ENCODE peak calls at places on chromosomes 3 and 15, in six cellular contexts. O, U, Q, C, J and Z are unnamed samples.

GRCh38 chr3:172285844-172286243 is 162.4 kb downstream of the GHSR start:
- DNase-seq in O (peak), U (peak), Q (no peak), C (no peak), J (peak), Z (no peak)

GRCh38 chr15:28911295-28911979 is 25.7 kb downstream of the APBA2 start:
- DNase-seq in O (no peak), U (no peak), Q (peak), C (no peak), J (no peak), Z (no peak)

GRCh38 chr3:170585008-170585936 is 603 bp downstream of the SLC7A14 start:
- DNase-seq in O (no peak), U (no peak), Q (peak), C (no peak), J (peak), Z (peak)

GRCh38 chr3:164608554-164609276 is 469.6 kb downstream of the SI start:
- DNase-seq in O (peak), U (no peak), Q (no peak), C (no peak), J (no peak), Z (no peak)

GRCh38 chr3:42159706-42160472 is 68.7 kb downstream of the TRAK1 start:
- DNase-seq in O (peak), U (peak), Q (peak), C (no peak), J (no peak), Z (peak)

GRCh38 chr15:89367485-89368451 is 33.1 kb upstream of the POLG start:
- DNase-seq in O (no peak), U (no peak), Q (peak), C (peak), J (no peak), Z (peak)

GRCh38 chr3:32452009-32452408 is 50.6 kb downstream of the CMTM6 start:
- DNase-seq in O (no peak), U (no peak), Q (no peak), C (no peak), J (no peak), Z (no peak)

GRCh38 chr15:101498731-101499480 is 9.4 kb upstream of the PCSK6 start:
- DNase-seq in O (no peak), U (no peak), Q (peak), C (no peak), J (no peak), Z (no peak)

GRCh38 chr15:80450811-80451321 is 46.7 kb downstream of the ARNT2 start:
- DNase-seq in O (no peak), U (peak), Q (peak), C (peak), J (no peak), Z (no peak)

GRCh38 chr3:55166577-55167555 is 239.0 kb upstream of the LRTM1 start:
- DNase-seq in O (no peak), U (peak), Q (no peak), C (no peak), J (peak), Z (no peak)

GRCh38 chr15:67066041-67067021 is 929 bp downstream of the SMAD3 start:
- DNase-seq in O (peak), U (no peak), Q (peak), C (peak), J (peak), Z (peak)

GRCh38 chr3:45771831-45772230 is 24.5 kb downstream of the SLC6A20 start:
- DNase-seq in O (no peak), U (no peak), Q (peak), C (no peak), J (no peak), Z (no peak)

GRCh38 chr3:65030847-65031463 is 343.2 kb upstream of the ADAMTS9 start:
- DNase-seq in O (peak), U (peak), Q (no peak), C (peak), J (peak), Z (peak)

GRCh38 chr15:95267476-95267875 is 1036.1 kb downstream of the MCTP2 start:
- DNase-seq in O (no peak), U (no peak), Q (no peak), C (no peak), J (no peak), Z (no peak)

GRCh38 chr3:100516232-100516631 is 23.8 kb downstream of the TMEM45A start:
- DNase-seq in O (peak), U (peak), Q (no peak), C (no peak), J (no peak), Z (no peak)

GRCh38 chr3:188432826-188433525 is 279.0 kb downstream of the LPP start:
- DNase-seq in O (peak), U (peak), Q (no peak), C (no peak), J (peak), Z (peak)

GRCh38 chr3:114223146-114223545 is 14.2 kb downstream of the ZNF80 start:
- DNase-seq in O (peak), U (peak), Q (no peak), C (peak), J (no peak), Z (peak)

GRCh38 chr15:28255965-28256364 is 66.0 kb downstream of the HERC2 start:
- DNase-seq in O (no peak), U (no peak), Q (no peak), C (no peak), J (no peak), Z (no peak)